ENCODE peak calls at places on chromosomes 4 and X, in nine cellular contexts. One of them, this sample, is unnamed.

GRCh38 chrX:148380614-148381561 is 119.5 kb upstream of the AFF2 start:
- DNase-seq in SK-N-SH: no peak
- DNase-seq in bronchial epithelial cell: no peak
- DNase-seq in astrocyte of the spinal cord: no peak
- DNase-seq in left ventricle myocardium inferior: no peak
- DNase-seq in WERI-Rb-1: no peak
- DNase-seq in A549: no peak
- DNase-seq in breast epithelium: no peak
- DNase-seq in HCT116: no peak
- DNase-seq in this sample: no peak

GRCh38 chrX:31127716-31128115 is 55.9 kb upstream of the FTHL17 start:
- DNase-seq in SK-N-SH: no peak
- DNase-seq in bronchial epithelial cell: no peak
- DNase-seq in astrocyte of the spinal cord: no peak
- DNase-seq in left ventricle myocardium inferior: no peak
- DNase-seq in WERI-Rb-1: no peak
- DNase-seq in A549: no peak
- DNase-seq in breast epithelium: no peak
- DNase-seq in HCT116: no peak
- DNase-seq in this sample: no peak

GRCh38 chr4:147354271-147354670 is 126.6 kb upstream of the EDNRA start:
- DNase-seq in SK-N-SH: no peak
- DNase-seq in bronchial epithelial cell: no peak
- DNase-seq in astrocyte of the spinal cord: no peak
- DNase-seq in left ventricle myocardium inferior: no peak
- DNase-seq in WERI-Rb-1: no peak
- DNase-seq in A549: no peak
- DNase-seq in breast epithelium: no peak
- DNase-seq in HCT116: no peak
- DNase-seq in this sample: no peak

GRCh38 chr4:171651071-171651470 is 162.1 kb upstream of the GALNTL6 start:
- DNase-seq in SK-N-SH: no peak
- DNase-seq in bronchial epithelial cell: no peak
- DNase-seq in astrocyte of the spinal cord: no peak
- DNase-seq in left ventricle myocardium inferior: no peak
- DNase-seq in WERI-Rb-1: no peak
- DNase-seq in A549: no peak
- DNase-seq in breast epithelium: no peak
- DNase-seq in HCT116: no peak
- DNase-seq in this sample: no peak

GRCh38 chr4:131302108-131302507 is 1847.0 kb upstream of the PCDH10 start:
- DNase-seq in SK-N-SH: no peak
- DNase-seq in bronchial epithelial cell: no peak
- DNase-seq in astrocyte of the spinal cord: no peak
- DNase-seq in left ventricle myocardium inferior: no peak
- DNase-seq in WERI-Rb-1: no peak
- DNase-seq in A549: no peak
- DNase-seq in breast epithelium: no peak
- DNase-seq in HCT116: no peak
- DNase-seq in this sample: no peak

GRCh38 chrX:148051973-148052372 is 70.8 kb downstream of the FMR1NB start:
- DNase-seq in SK-N-SH: no peak
- DNase-seq in bronchial epithelial cell: no peak
- DNase-seq in astrocyte of the spinal cord: no peak
- DNase-seq in left ventricle myocardium inferior: no peak
- DNase-seq in WERI-Rb-1: no peak
- DNase-seq in A549: no peak
- DNase-seq in breast epithelium: no peak
- DNase-seq in HCT116: no peak
- DNase-seq in this sample: no peak

GRCh38 chr4:128517096-128517738 is 229.6 kb upstream of the PGRMC2 start:
- DNase-seq in SK-N-SH: no peak
- DNase-seq in bronchial epithelial cell: peak
- DNase-seq in astrocyte of the spinal cord: peak
- DNase-seq in left ventricle myocardium inferior: no peak
- DNase-seq in WERI-Rb-1: no peak
- DNase-seq in A549: no peak
- DNase-seq in breast epithelium: no peak
- DNase-seq in HCT116: no peak
- DNase-seq in this sample: peak

GRCh38 chr4:29307755-29308154 is 1412.4 kb upstream of the PCDH7 start:
- DNase-seq in SK-N-SH: no peak
- DNase-seq in bronchial epithelial cell: no peak
- DNase-seq in astrocyte of the spinal cord: no peak
- DNase-seq in left ventricle myocardium inferior: no peak
- DNase-seq in WERI-Rb-1: no peak
- DNase-seq in A549: no peak
- DNase-seq in breast epithelium: no peak
- DNase-seq in HCT116: no peak
- DNase-seq in this sample: no peak

GRCh38 chr4:92305148-92305877 is 1.5 kb downstream of the GRID2 start:
- DNase-seq in SK-N-SH: peak
- DNase-seq in bronchial epithelial cell: peak
- DNase-seq in astrocyte of the spinal cord: peak
- DNase-seq in left ventricle myocardium inferior: peak
- DNase-seq in WERI-Rb-1: peak
- DNase-seq in A549: peak
- DNase-seq in breast epithelium: peak
- DNase-seq in HCT116: peak
- DNase-seq in this sample: peak

GRCh38 chr4:149108626-149109025 is 666.4 kb upstream of the NR3C2 start:
- DNase-seq in SK-N-SH: no peak
- DNase-seq in bronchial epithelial cell: no peak
- DNase-seq in astrocyte of the spinal cord: no peak
- DNase-seq in left ventricle myocardium inferior: no peak
- DNase-seq in WERI-Rb-1: no peak
- DNase-seq in A549: no peak
- DNase-seq in breast epithelium: no peak
- DNase-seq in HCT116: no peak
- DNase-seq in this sample: peak

GRCh38 chr4:118905546-118905945 is 16.9 kb downstream of the SYNPO2 start:
- DNase-seq in SK-N-SH: no peak
- DNase-seq in bronchial epithelial cell: no peak
- DNase-seq in astrocyte of the spinal cord: no peak
- DNase-seq in left ventricle myocardium inferior: no peak
- DNase-seq in WERI-Rb-1: no peak
- DNase-seq in A549: no peak
- DNase-seq in breast epithelium: no peak
- DNase-seq in HCT116: no peak
- DNase-seq in this sample: peak

GRCh38 chr4:108395786-108396185 is 224.6 kb upstream of the RPL34 start:
- DNase-seq in SK-N-SH: no peak
- DNase-seq in bronchial epithelial cell: no peak
- DNase-seq in astrocyte of the spinal cord: no peak
- DNase-seq in left ventricle myocardium inferior: no peak
- DNase-seq in WERI-Rb-1: no peak
- DNase-seq in A549: no peak
- DNase-seq in breast epithelium: no peak
- DNase-seq in HCT116: no peak
- DNase-seq in this sample: no peak

GRCh38 chr4:176359590-176359989 is 39.8 kb downstream of the SPCS3 start:
- DNase-seq in SK-N-SH: no peak
- DNase-seq in bronchial epithelial cell: no peak
- DNase-seq in astrocyte of the spinal cord: peak
- DNase-seq in left ventricle myocardium inferior: no peak
- DNase-seq in WERI-Rb-1: no peak
- DNase-seq in A549: no peak
- DNase-seq in breast epithelium: no peak
- DNase-seq in HCT116: no peak
- DNase-seq in this sample: peak

GRCh38 chrX:120697053-120697452 is 67.2 kb upstream of the C1GALT1C1 start:
- DNase-seq in SK-N-SH: no peak
- DNase-seq in bronchial epithelial cell: no peak
- DNase-seq in astrocyte of the spinal cord: no peak
- DNase-seq in left ventricle myocardium inferior: no peak
- DNase-seq in WERI-Rb-1: no peak
- DNase-seq in A549: no peak
- DNase-seq in breast epithelium: no peak
- DNase-seq in HCT116: no peak
- DNase-seq in this sample: no peak

GRCh38 chr4:54746228-54746627 is 88.5 kb downstream of the KIT start:
- DNase-seq in SK-N-SH: no peak
- DNase-seq in bronchial epithelial cell: no peak
- DNase-seq in astrocyte of the spinal cord: peak
- DNase-seq in left ventricle myocardium inferior: no peak
- DNase-seq in WERI-Rb-1: no peak
- DNase-seq in A549: no peak
- DNase-seq in breast epithelium: no peak
- DNase-seq in HCT116: no peak
- DNase-seq in this sample: peak

GRCh38 chr4:99651370-99651769 is 6.3 kb downstream of the C4orf54 start:
- DNase-seq in SK-N-SH: peak
- DNase-seq in bronchial epithelial cell: no peak
- DNase-seq in astrocyte of the spinal cord: no peak
- DNase-seq in left ventricle myocardium inferior: no peak
- DNase-seq in WERI-Rb-1: no peak
- DNase-seq in A549: no peak
- DNase-seq in breast epithelium: no peak
- DNase-seq in HCT116: no peak
- DNase-seq in this sample: no peak

GRCh38 chr4:99649778-99650177 is 7.8 kb downstream of the C4orf54 start:
- DNase-seq in SK-N-SH: peak
- DNase-seq in bronchial epithelial cell: no peak
- DNase-seq in astrocyte of the spinal cord: no peak
- DNase-seq in left ventricle myocardium inferior: no peak
- DNase-seq in WERI-Rb-1: no peak
- DNase-seq in A549: no peak
- DNase-seq in breast epithelium: no peak
- DNase-seq in HCT116: no peak
- DNase-seq in this sample: no peak

GRCh38 chr4:99648321-99648720 is 9.3 kb downstream of the C4orf54 start:
- DNase-seq in SK-N-SH: no peak
- DNase-seq in bronchial epithelial cell: no peak
- DNase-seq in astrocyte of the spinal cord: no peak
- DNase-seq in left ventricle myocardium inferior: no peak
- DNase-seq in WERI-Rb-1: peak
- DNase-seq in A549: no peak
- DNase-seq in breast epithelium: no peak
- DNase-seq in HCT116: no peak
- DNase-seq in this sample: no peak

GRCh38 chr4:99651811-99652545 is 5.7 kb downstream of the C4orf54 start:
- DNase-seq in SK-N-SH: peak
- DNase-seq in bronchial epithelial cell: no peak
- DNase-seq in astrocyte of the spinal cord: no peak
- DNase-seq in left ventricle myocardium inferior: no peak
- DNase-seq in WERI-Rb-1: no peak
- DNase-seq in A549: no peak
- DNase-seq in breast epithelium: no peak
- DNase-seq in HCT116: no peak
- DNase-seq in this sample: no peak

GRCh38 chr4:99649208-99649607 is 8.4 kb downstream of the C4orf54 start:
- DNase-seq in SK-N-SH: no peak
- DNase-seq in bronchial epithelial cell: no peak
- DNase-seq in astrocyte of the spinal cord: no peak
- DNase-seq in left ventricle myocardium inferior: no peak
- DNase-seq in WERI-Rb-1: peak
- DNase-seq in A549: no peak
- DNase-seq in breast epithelium: no peak
- DNase-seq in HCT116: no peak
- DNase-seq in this sample: no peak
- H3K4me3 ChIP-seq in SK-N-SH: no peak
- H3K4me3 ChIP-seq in bronchial epithelial cell: no peak
- H3K4me3 ChIP-seq in astrocyte of the spinal cord: no peak
- H3K4me3 ChIP-seq in left ventricle myocardium inferior: no peak
- H3K4me3 ChIP-seq in WERI-Rb-1: no peak
- H3K4me3 ChIP-seq in A549: no peak
- H3K4me3 ChIP-seq in breast epithelium: no peak
- H3K4me3 ChIP-seq in HCT116: no peak
- H3K4me3 ChIP-seq in this sample: no peak

DNA sequence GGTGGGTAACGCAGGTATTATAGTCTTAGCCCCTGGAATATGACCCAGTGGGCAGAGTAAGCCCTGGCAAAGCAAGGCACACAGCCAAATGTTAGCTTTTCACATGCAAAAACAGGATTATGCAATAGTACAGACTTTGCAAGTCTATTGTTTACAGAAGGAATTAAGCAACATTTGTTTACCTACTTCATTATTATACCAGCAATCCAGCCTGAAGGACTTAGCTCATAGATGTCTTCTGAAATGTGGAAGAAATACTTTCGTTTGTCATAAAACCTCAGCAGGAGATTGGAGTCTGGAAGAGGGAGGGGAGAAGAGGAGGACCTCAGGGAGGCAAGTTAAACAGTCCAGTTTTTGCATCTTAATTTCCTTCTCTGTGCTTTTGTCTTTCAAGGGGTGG is 226.7 kb upstream of the CENPE start:
- DNase-seq in SK-N-SH: no peak
- DNase-seq in bronchial epithelial cell: peak
- DNase-seq in astrocyte of the spinal cord: no peak
- DNase-seq in left ventricle myocardium inferior: no peak
- DNase-seq in WERI-Rb-1: no peak
- DNase-seq in A549: peak
- DNase-seq in breast epithelium: no peak
- DNase-seq in HCT116: no peak
- DNase-seq in this sample: peak
- TF ChIP-seq CTCF in SK-N-SH: no peak
- TF ChIP-seq CTCF in bronchial epithelial cell: no peak
- TF ChIP-seq CTCF in astrocyte of the spinal cord: no peak
- TF ChIP-seq CTCF in left ventricle myocardium inferior: no peak
- TF ChIP-seq CTCF in WERI-Rb-1: no peak
- TF ChIP-seq CTCF in A549: no peak
- TF ChIP-seq CTCF in breast epithelium: no peak
- TF ChIP-seq CTCF in HCT116: no peak
- TF ChIP-seq CTCF in this sample: no peak

DNA sequence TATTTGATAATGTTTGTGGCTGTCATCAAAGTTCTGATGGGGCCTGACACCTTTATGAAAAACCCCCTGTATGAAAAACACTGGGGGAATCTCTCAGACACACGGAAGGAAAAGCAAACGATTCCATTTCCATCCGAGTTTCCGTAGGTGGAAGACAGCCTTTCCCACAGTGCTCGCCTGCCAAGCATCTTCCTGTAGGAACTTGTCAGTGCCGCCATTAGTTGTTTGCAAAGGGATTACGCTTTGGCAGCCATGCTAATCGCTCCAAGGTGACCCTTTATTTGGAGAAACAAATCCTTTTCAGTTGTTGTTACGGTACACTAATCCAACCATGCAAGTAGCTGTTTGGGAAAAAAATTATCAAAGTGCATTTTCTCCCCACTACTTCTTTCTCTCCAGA is 44.4 kb upstream of the STOX2 start:
- DNase-seq in SK-N-SH: no peak
- DNase-seq in bronchial epithelial cell: peak
- DNase-seq in astrocyte of the spinal cord: no peak
- DNase-seq in left ventricle myocardium inferior: no peak
- DNase-seq in WERI-Rb-1: no peak
- DNase-seq in A549: no peak
- DNase-seq in breast epithelium: no peak
- DNase-seq in HCT116: no peak
- DNase-seq in this sample: no peak
- H3K4me3 ChIP-seq in SK-N-SH: no peak
- H3K4me3 ChIP-seq in bronchial epithelial cell: peak
- H3K4me3 ChIP-seq in astrocyte of the spinal cord: no peak
- H3K4me3 ChIP-seq in left ventricle myocardium inferior: no peak
- H3K4me3 ChIP-seq in WERI-Rb-1: no peak
- H3K4me3 ChIP-seq in A549: no peak
- H3K4me3 ChIP-seq in breast epithelium: no peak
- H3K4me3 ChIP-seq in HCT116: no peak
- H3K4me3 ChIP-seq in this sample: no peak

DNA sequence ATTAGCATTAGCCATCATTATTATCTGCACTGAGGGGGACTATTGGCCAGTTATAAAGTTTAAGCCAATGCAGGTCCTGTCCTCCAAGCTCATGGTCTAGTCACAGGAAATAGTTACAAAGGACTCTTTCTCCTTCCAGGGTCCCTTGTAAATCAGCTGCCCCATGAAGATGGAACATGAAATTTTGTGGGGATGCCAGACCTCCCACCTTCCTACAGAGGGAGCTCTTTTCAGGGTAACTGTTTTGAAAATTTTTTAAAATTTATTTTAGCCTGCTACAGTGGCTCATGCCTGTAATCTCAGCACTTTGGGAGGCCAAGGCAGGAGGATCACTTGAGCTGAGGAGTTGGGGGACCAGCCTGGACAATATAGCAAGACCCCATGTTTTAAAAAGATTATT is 124.4 kb upstream of the SLC34A2 start:
- DNase-seq in SK-N-SH: no peak
- DNase-seq in bronchial epithelial cell: no peak
- DNase-seq in astrocyte of the spinal cord: no peak
- DNase-seq in left ventricle myocardium inferior: no peak
- DNase-seq in WERI-Rb-1: no peak
- DNase-seq in A549: no peak
- DNase-seq in breast epithelium: no peak
- DNase-seq in HCT116: no peak
- DNase-seq in this sample: no peak
- TF ChIP-seq CTCF in SK-N-SH: peak
- TF ChIP-seq CTCF in bronchial epithelial cell: peak
- TF ChIP-seq CTCF in astrocyte of the spinal cord: peak
- TF ChIP-seq CTCF in left ventricle myocardium inferior: no peak
- TF ChIP-seq CTCF in WERI-Rb-1: peak
- TF ChIP-seq CTCF in A549: peak
- TF ChIP-seq CTCF in breast epithelium: no peak
- TF ChIP-seq CTCF in HCT116: peak
- TF ChIP-seq CTCF in this sample: no peak

This sample was measured in fibroblast of villous mesenchyme.